ENCODE peak calls at places on chromosomes 13 and 19, in nine cellular contexts. C is cerebellar nuclear complex; M is adrenal gland; N is stimulated activated CD4-positive, alpha-beta T cell treated with anti-CD3 and anti-CD28 coated beads, Interleukin-1b, Interleukin-23, amount 100 ng/mL, for 4 hours; P is glutamatergic neuron; F is AML-193; L is activated naive CD8-positive, alpha-beta T cell treated with anti-CD3 and anti-CD28 coated beads for 36 hours; R is NCI-H1436; Y is HAP-1. O is an unnamed sample.

GRCh38 chr19:49755956-49756355 is 7.2 kb downstream of the TSKS start:
- DNase-seq in F (no peak), N (no peak), C (no peak), Y (no peak), M (no peak), L (no peak), R (no peak), P (no peak), O (no peak)

GRCh38 chr19:45247136-45247535 is 1.9 kb upstream of the EXOC3L2 start:
- DNase-seq in F (no peak), R (no peak), L (no peak), Y (no peak), C (no peak), N (no peak), P (no peak), M (no peak), O (no peak)

GRCh38 chr19:45790942-45791341 is 1.7 kb downstream of the DMWD start:
- DNase-seq in C (no peak), F (peak; percentile 92), M (no peak), Y (no peak), L (no peak), R (no peak), P (no peak), N (no peak), O (no peak)

GRCh38 chr13:41411536-41411935 is 45.8 kb upstream of the RGCC start:
- DNase-seq in Y (peak; percentile 33), R (no peak), M (peak; percentile 21), P (no peak), L (no peak), C (no peak), F (peak; percentile 20), N (peak; percentile 15), O (peak; percentile 7)

GRCh38 chr19:51398096-51398704 is 7.8 kb upstream of the C19orf84 start:
- DNase-seq in R (peak; percentile 18), F (peak; percentile 51), C (no peak), N (no peak), Y (no peak), L (no peak), P (no peak), M (no peak), O (no peak)

GRCh38 chr19:3658004-3658822 is 31.6 kb upstream of the CACTIN start:
- DNase-seq in P (no peak), F (no peak), L (no peak), N (no peak), Y (no peak), C (peak; percentile 89), M (no peak), R (no peak), O (no peak)

GRCh38 chr13:45219938-45220375 is 19.1 kb upstream of the KCTD4 start:
- DNase-seq in N (no peak), F (peak; percentile 62), R (no peak), Y (peak; percentile 54), C (no peak), P (no peak), M (peak; percentile 30), L (no peak), O (no peak)

GRCh38 chr13:83423361-83423760 is 458.9 kb downstream of the SLITRK1 start:
- DNase-seq in C (no peak), F (no peak), R (no peak), N (no peak), L (no peak), M (no peak), Y (no peak), P (no peak), O (no peak)

GRCh38 chr19:45016388-45017314 is 15.4 kb downstream of the RELB start:
- DNase-seq in L (peak; percentile 61), M (peak; percentile 80), C (no peak), P (peak; percentile 80), Y (peak; percentile 88), F (peak; percentile 66), N (peak; percentile 47), R (peak; percentile 29), O (peak; percentile 42)

GRCh38 chr19:49876422-49877019 is 634 bp downstream of the AKT1S1 start:
- DNase-seq in F (peak; percentile 95), P (peak; percentile 97), M (peak; percentile 99), Y (peak; percentile 98), L (peak; percentile 98), N (peak; percentile 95), C (peak; percentile 96), R (peak; percentile 100), O (peak; percentile 96)

GRCh38 chr19:16566161-16566560 is 6.1 kb downstream of the SLC35E1 start:
- DNase-seq in L (peak; percentile 46), P (no peak), Y (no peak), N (peak; percentile 52), F (no peak), C (no peak), M (no peak), R (no peak), O (no peak)

GRCh38 chr13:92390217-92390616 is 836.4 kb upstream of the GPC6 start:
- DNase-seq in N (no peak), R (no peak), C (no peak), Y (no peak), M (no peak), L (no peak), P (no peak), F (no peak), O (no peak)

GRCh38 chr13:93118081-93118615 is 108.5 kb upstream of the GPC6 start:
- DNase-seq in N (no peak), M (no peak), F (no peak), R (no peak), Y (no peak), L (no peak), P (no peak), C (no peak), O (no peak)

GRCh38 chr13:36282818-36283432 is 14.7 kb downstream of the CCDC169 start:
- DNase-seq in N (no peak), F (peak; percentile 40), R (no peak), P (no peak), M (no peak), C (no peak), Y (no peak), L (no peak), O (no peak)

GRCh38 chr13:46101488-46102289 is 3.1 kb downstream of the CPB2 start:
- DNase-seq in L (no peak), F (peak; percentile 44), C (no peak), M (peak; percentile 16), Y (peak; percentile 67), R (no peak), P (no peak), N (no peak), O (no peak)

GRCh38 chr13:45339867-45340266 is 1.1 kb downstream of the TPT1 start:
- DNase-seq in C (no peak), P (no peak), Y (no peak), R (no peak), M (no peak), N (no peak), F (no peak), L (peak; percentile 36), O (no peak)

GRCh38 chr13:50690020-50690419 is 153.5 kb downstream of the DLEU7 start:
- DNase-seq in N (no peak), C (no peak), L (no peak), M (no peak), F (no peak), Y (no peak), R (no peak), P (no peak), O (no peak)

GRCh38 chr19:55495646-55496349 is 7.6 kb downstream of the SSC5D start:
- DNase-seq in L (no peak), Y (peak; percentile 63), M (no peak), R (no peak), F (no peak), P (no peak), N (no peak), C (no peak), O (no peak)

GRCh38 chr19:48554385-48555091 is 2.6 kb downstream of the SULT2B1 start:
- DNase-seq in M (peak; percentile 44), Y (peak; percentile 53), N (no peak), L (no peak), F (no peak), P (no peak), R (no peak), C (no peak), O (no peak)

GRCh38 chr13:109381546-109382180 is 404.7 kb downstream of the IRS2 start:
- DNase-seq in M (no peak), L (no peak), N (no peak), Y (no peak), P (no peak), F (no peak), C (no peak), R (no peak), O (no peak)

GRCh38 chr13:51932231-51932630 is 70.5 kb downstream of the CCDC70 start:
- DNase-seq in F (no peak), Y (no peak), N (no peak), P (no peak), L (no peak), R (no peak), C (no peak), M (no peak), O (no peak)

GRCh38 chr13:44104969-44105368 is 225.3 kb downstream of the LACC1 start:
- DNase-seq in R (no peak), N (no peak), F (no peak), L (no peak), P (no peak), M (no peak), C (no peak), Y (no peak), O (no peak)

GRCh38 chr19:6269101-6269886 is 10.5 kb downstream of the MLLT1 start:
- DNase-seq in R (no peak), L (no peak), C (no peak), M (no peak), Y (no peak), N (no peak), F (no peak), P (no peak), O (no peak)

GRCh38 chr19:35363711-35364425 is 5.6 kb downstream of the FFAR3 start:
- DNase-seq in L (no peak), C (no peak), Y (no peak), N (no peak), M (no peak), F (no peak), R (no peak), P (no peak), O (no peak)

GRCh38 chr13:50805805-50806204 is 37.7 kb downstream of the DLEU7 start:
- DNase-seq in C (no peak), L (no peak), M (no peak), R (no peak), Y (no peak), N (no peak), P (no peak), F (peak; percentile 80), O (no peak)

GRCh38 chr19:35248310-35249145 is at the start of gene LSR:
- DNase-seq in C (no peak), Y (peak; percentile 95), L (peak; percentile 84), M (peak; percentile 84), N (peak; percentile 55), P (no peak), F (no peak), R (peak; percentile 92), O (no peak)

GRCh38 chr13:44368599-44369368 is 4.8 kb upstream of the SERP2 start:
- DNase-seq in R (no peak), N (no peak), F (no peak), C (no peak), Y (no peak), M (no peak), P (no peak), L (no peak), O (no peak)

GRCh38 chr19:33799507-33799906 is 2.8 kb downstream of the KCTD15 start:
- DNase-seq in N (no peak), F (no peak), P (no peak), C (no peak), R (no peak), M (no peak), Y (peak; percentile 26), L (no peak), O (no peak)

GRCh38 chr13:32381539-32381938 is 46.4 kb downstream of the N4BP2L1 start:
- DNase-seq in M (peak; percentile 58), P (no peak), R (no peak), F (peak; percentile 35), Y (peak; percentile 12), N (no peak), C (no peak), L (no peak), O (no peak)

GRCh38 chr13:88544836-88545235 is 873.7 kb downstream of the SLITRK5 start:
- DNase-seq in M (no peak), Y (no peak), F (no peak), R (no peak), N (no peak), C (no peak), P (no peak), L (no peak), O (no peak)

GRCh38 chr19:48703316-48703715 is 7.5 kb downstream of the FUT2 start:
- DNase-seq in N (no peak), Y (no peak), P (no peak), R (no peak), M (no peak), F (no peak), L (no peak), C (no peak), O (no peak)